ENCODE peak calls at places on chromosome 9, in eight cellular contexts. One of them, this sample, is unnamed.

GRCh38 chr9:114372971-114373591 is 14.7 kb downstream of the AKNA start:
- DNase-seq in ovary: peak
- DNase-seq in body of pancreas: peak
- DNase-seq in adrenal gland: peak
- DNase-seq in IMR-90: no peak
- DNase-seq in uterus: no peak
- DNase-seq in breast epithelium: no peak
- DNase-seq in stomach: peak
- DNase-seq in this sample: peak

GRCh38 chr9:133995012-133995896 is 3.1 kb upstream of the VAV2 start:
- DNase-seq in breast epithelium: no peak
- DNase-seq in adrenal gland: no peak
- DNase-seq in stomach: no peak
- DNase-seq in IMR-90: no peak
- DNase-seq in uterus: no peak
- DNase-seq in ovary: no peak
- DNase-seq in body of pancreas: no peak
- DNase-seq in this sample: no peak

GRCh38 chr9:6715755-6716643 is 41.8 kb upstream of the KDM4C start:
- DNase-seq in adrenal gland: peak
- DNase-seq in uterus: peak
- DNase-seq in IMR-90: no peak
- DNase-seq in ovary: peak
- DNase-seq in body of pancreas: peak
- DNase-seq in breast epithelium: peak
- DNase-seq in stomach: peak
- DNase-seq in this sample: peak

GRCh38 chr9:100639851-100640250 is 62.0 kb downstream of the CAVIN4 start:
- DNase-seq in stomach: no peak
- DNase-seq in uterus: no peak
- DNase-seq in IMR-90: no peak
- DNase-seq in breast epithelium: no peak
- DNase-seq in ovary: no peak
- DNase-seq in adrenal gland: no peak
- DNase-seq in body of pancreas: no peak
- DNase-seq in this sample: no peak

GRCh38 chr9:113886471-113886870 is 10.4 kb downstream of the ZNF618 start:
- DNase-seq in body of pancreas: no peak
- DNase-seq in ovary: no peak
- DNase-seq in uterus: no peak
- DNase-seq in adrenal gland: no peak
- DNase-seq in breast epithelium: no peak
- DNase-seq in IMR-90: peak
- DNase-seq in stomach: no peak
- DNase-seq in this sample: no peak

GRCh38 chr9:133108794-133109641 is 12.0 kb downstream of the RALGDS start:
- DNase-seq in ovary: no peak
- DNase-seq in stomach: no peak
- DNase-seq in adrenal gland: peak
- DNase-seq in IMR-90: no peak
- DNase-seq in uterus: no peak
- DNase-seq in breast epithelium: no peak
- DNase-seq in body of pancreas: no peak
- DNase-seq in this sample: peak

GRCh38 chr9:134910146-134910545 is 7.6 kb downstream of the FCN1 start:
- DNase-seq in uterus: no peak
- DNase-seq in body of pancreas: no peak
- DNase-seq in adrenal gland: no peak
- DNase-seq in stomach: peak
- DNase-seq in breast epithelium: no peak
- DNase-seq in ovary: no peak
- DNase-seq in IMR-90: no peak
- DNase-seq in this sample: no peak

GRCh38 chr9:129405089-129405830 is 215.6 kb downstream of the C9orf50 start:
- DNase-seq in ovary: no peak
- DNase-seq in uterus: no peak
- DNase-seq in breast epithelium: no peak
- DNase-seq in body of pancreas: no peak
- DNase-seq in IMR-90: peak
- DNase-seq in adrenal gland: no peak
- DNase-seq in stomach: no peak
- DNase-seq in this sample: no peak

GRCh38 chr9:38387751-38388150 is 4.8 kb upstream of the ALDH1B1 start:
- DNase-seq in IMR-90: no peak
- DNase-seq in body of pancreas: no peak
- DNase-seq in stomach: no peak
- DNase-seq in adrenal gland: no peak
- DNase-seq in ovary: no peak
- DNase-seq in uterus: no peak
- DNase-seq in breast epithelium: no peak
- DNase-seq in this sample: peak

GRCh38 chr9:7139886-7140285 is 382.1 kb downstream of the KDM4C start:
- DNase-seq in IMR-90: no peak
- DNase-seq in ovary: no peak
- DNase-seq in adrenal gland: no peak
- DNase-seq in uterus: no peak
- DNase-seq in stomach: no peak
- DNase-seq in body of pancreas: no peak
- DNase-seq in breast epithelium: no peak
- DNase-seq in this sample: no peak

GRCh38 chr9:3960661-3961144 is 339.2 kb downstream of the GLIS3 start:
- DNase-seq in ovary: no peak
- DNase-seq in breast epithelium: no peak
- DNase-seq in IMR-90: peak
- DNase-seq in stomach: no peak
- DNase-seq in uterus: no peak
- DNase-seq in body of pancreas: no peak
- DNase-seq in adrenal gland: no peak
- DNase-seq in this sample: no peak

GRCh38 chr9:137395666-137396010 is 27.3 kb downstream of the EXD3 start:
- DNase-seq in breast epithelium: no peak
- DNase-seq in IMR-90: no peak
- DNase-seq in body of pancreas: no peak
- DNase-seq in ovary: no peak
- DNase-seq in uterus: no peak
- DNase-seq in stomach: no peak
- DNase-seq in adrenal gland: no peak
- DNase-seq in this sample: no peak

GRCh38 chr9:5002811-5003210 is 17.7 kb downstream of the JAK2 start:
- DNase-seq in stomach: no peak
- DNase-seq in ovary: no peak
- DNase-seq in uterus: no peak
- DNase-seq in breast epithelium: no peak
- DNase-seq in IMR-90: peak
- DNase-seq in body of pancreas: no peak
- DNase-seq in adrenal gland: no peak
- DNase-seq in this sample: no peak

GRCh38 chr9:124475868-124476690 is 25.8 kb downstream of the ADGRD2 start:
- DNase-seq in body of pancreas: no peak
- DNase-seq in uterus: no peak
- DNase-seq in IMR-90: no peak
- DNase-seq in breast epithelium: no peak
- DNase-seq in ovary: no peak
- DNase-seq in adrenal gland: no peak
- DNase-seq in stomach: no peak
- DNase-seq in this sample: no peak

GRCh38 chr9:119677811-119678530 is 308.7 kb upstream of the BRINP1 start:
- DNase-seq in ovary: no peak
- DNase-seq in breast epithelium: no peak
- DNase-seq in IMR-90: no peak
- DNase-seq in adrenal gland: no peak
- DNase-seq in uterus: no peak
- DNase-seq in body of pancreas: no peak
- DNase-seq in stomach: no peak
- DNase-seq in this sample: no peak

GRCh38 chr9:136913701-136914438 is 27.6 kb downstream of the TRAF2 start:
- DNase-seq in body of pancreas: no peak
- DNase-seq in stomach: no peak
- DNase-seq in breast epithelium: no peak
- DNase-seq in ovary: no peak
- DNase-seq in IMR-90: no peak
- DNase-seq in uterus: no peak
- DNase-seq in adrenal gland: no peak
- DNase-seq in this sample: no peak

GRCh38 chr9:4714266-4715016 is 26.6 kb downstream of the AK3 start:
- DNase-seq in stomach: no peak
- DNase-seq in IMR-90: peak
- DNase-seq in uterus: no peak
- DNase-seq in adrenal gland: no peak
- DNase-seq in body of pancreas: no peak
- DNase-seq in ovary: no peak
- DNase-seq in breast epithelium: no peak
- DNase-seq in this sample: no peak

GRCh38 chr9:72675586-72675985 is 154.2 kb downstream of the TMC1 start:
- DNase-seq in breast epithelium: no peak
- DNase-seq in stomach: no peak
- DNase-seq in uterus: no peak
- DNase-seq in ovary: no peak
- DNase-seq in body of pancreas: no peak
- DNase-seq in adrenal gland: no peak
- DNase-seq in IMR-90: no peak
- DNase-seq in this sample: no peak

GRCh38 chr9:123090956-123091355 is 57.5 kb downstream of the GPR21 start:
- DNase-seq in stomach: no peak
- DNase-seq in body of pancreas: no peak
- DNase-seq in breast epithelium: no peak
- DNase-seq in IMR-90: no peak
- DNase-seq in ovary: no peak
- DNase-seq in adrenal gland: no peak
- DNase-seq in uterus: no peak
- DNase-seq in this sample: no peak

GRCh38 chr9:131567910-131568309 is 22.6 kb downstream of the PRRT1B start:
- DNase-seq in body of pancreas: no peak
- DNase-seq in uterus: no peak
- DNase-seq in breast epithelium: no peak
- DNase-seq in stomach: no peak
- DNase-seq in IMR-90: no peak
- DNase-seq in ovary: no peak
- DNase-seq in adrenal gland: no peak
- DNase-seq in this sample: no peak
- TF ChIP-seq POLR2A in body of pancreas: no peak
- TF ChIP-seq POLR2A in uterus: no peak
- TF ChIP-seq POLR2A in breast epithelium: no peak
- TF ChIP-seq POLR2A in stomach: no peak
- TF ChIP-seq POLR2A in IMR-90: no peak
- TF ChIP-seq POLR2A in ovary: no peak
- TF ChIP-seq POLR2A in adrenal gland: no peak
- TF ChIP-seq POLR2A in this sample: no peak

DNA sequence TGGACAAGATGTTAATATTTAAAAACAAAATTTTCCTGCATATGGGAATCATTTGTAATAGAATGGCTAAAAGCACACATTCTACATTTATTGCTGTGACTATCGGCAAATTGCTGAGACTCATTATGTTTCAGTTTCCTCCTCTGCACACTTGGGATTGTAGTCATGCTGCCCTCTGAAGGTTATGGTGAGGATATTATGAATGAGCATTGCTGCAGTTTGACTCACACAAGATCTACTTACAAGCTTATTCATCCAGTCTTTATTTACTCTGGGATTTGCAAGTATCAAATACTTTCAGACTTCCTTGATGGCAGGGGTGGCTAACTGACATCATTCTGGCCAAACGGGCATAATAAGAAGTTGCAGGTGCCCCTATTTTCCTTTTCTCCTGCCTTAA is 9.5 kb upstream of the NFIL3 start:
- DNase-seq in body of pancreas: no peak
- DNase-seq in uterus: no peak
- DNase-seq in stomach: no peak
- DNase-seq in adrenal gland: peak
- DNase-seq in breast epithelium: no peak
- DNase-seq in ovary: no peak
- DNase-seq in IMR-90: peak
- DNase-seq in this sample: no peak
- H3K4me3 ChIP-seq in body of pancreas: no peak
- H3K4me3 ChIP-seq in uterus: no peak
- H3K4me3 ChIP-seq in stomach: no peak
- H3K4me3 ChIP-seq in adrenal gland: no peak
- H3K4me3 ChIP-seq in breast epithelium: no peak
- H3K4me3 ChIP-seq in ovary: no peak
- H3K4me3 ChIP-seq in IMR-90: no peak
- H3K4me3 ChIP-seq in this sample: no peak

GRCh38 chr9:126809068-126809467 is 4.2 kb downstream of the ZBTB43 start:
- DNase-seq in stomach: no peak
- DNase-seq in uterus: no peak
- DNase-seq in body of pancreas: no peak
- DNase-seq in breast epithelium: no peak
- DNase-seq in ovary: no peak
- DNase-seq in adrenal gland: no peak
- DNase-seq in IMR-90: peak
- DNase-seq in this sample: no peak
- TF ChIP-seq POLR2A in stomach: no peak
- TF ChIP-seq POLR2A in uterus: no peak
- TF ChIP-seq POLR2A in body of pancreas: no peak
- TF ChIP-seq POLR2A in breast epithelium: no peak
- TF ChIP-seq POLR2A in ovary: no peak
- TF ChIP-seq POLR2A in adrenal gland: no peak
- TF ChIP-seq POLR2A in IMR-90: no peak
- TF ChIP-seq POLR2A in this sample: no peak

DNA sequence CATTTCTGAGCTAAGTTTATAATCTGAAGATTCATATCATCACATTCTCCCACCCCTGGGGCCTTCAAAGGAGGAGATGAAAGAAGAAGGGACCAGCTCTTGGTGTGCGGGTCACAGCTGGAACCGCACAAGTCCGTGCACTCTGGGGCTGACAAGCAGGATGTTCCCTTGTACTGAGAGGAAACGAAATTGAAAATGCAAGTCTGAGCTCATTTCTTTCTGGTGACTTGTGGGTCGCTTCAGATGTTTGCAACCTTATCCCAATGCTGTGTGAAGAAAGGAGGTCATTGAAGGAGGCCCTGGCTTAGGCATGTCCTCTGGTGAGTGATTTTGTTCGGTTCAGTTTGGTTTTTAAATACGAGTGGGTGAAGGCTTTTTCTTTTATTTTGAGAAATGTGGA is 59.6 kb downstream of the C9orf152 start:
- DNase-seq in breast epithelium: no peak
- DNase-seq in uterus: no peak
- DNase-seq in IMR-90: peak
- DNase-seq in stomach: no peak
- DNase-seq in adrenal gland: no peak
- DNase-seq in ovary: no peak
- DNase-seq in body of pancreas: no peak
- DNase-seq in this sample: no peak
- H3K4me3 ChIP-seq in breast epithelium: peak
- H3K4me3 ChIP-seq in uterus: no peak
- H3K4me3 ChIP-seq in IMR-90: no peak
- H3K4me3 ChIP-seq in stomach: no peak
- H3K4me3 ChIP-seq in adrenal gland: no peak
- H3K4me3 ChIP-seq in ovary: no peak
- H3K4me3 ChIP-seq in body of pancreas: no peak
- H3K4me3 ChIP-seq in this sample: no peak

GRCh38 chr9:14340536-14340935 is 26.6 kb upstream of the NFIB start:
- DNase-seq in body of pancreas: no peak
- DNase-seq in IMR-90: no peak
- DNase-seq in stomach: no peak
- DNase-seq in ovary: no peak
- DNase-seq in adrenal gland: no peak
- DNase-seq in uterus: no peak
- DNase-seq in breast epithelium: no peak
- DNase-seq in this sample: no peak
- TF ChIP-seq POLR2A in body of pancreas: no peak
- TF ChIP-seq POLR2A in IMR-90: no peak
- TF ChIP-seq POLR2A in stomach: no peak
- TF ChIP-seq POLR2A in ovary: no peak
- TF ChIP-seq POLR2A in adrenal gland: no peak
- TF ChIP-seq POLR2A in uterus: no peak
- TF ChIP-seq POLR2A in breast epithelium: no peak
- TF ChIP-seq POLR2A in this sample: no peak